ENCODE peak calls at places on chromosome 17, in four cellular contexts. X, U, I and R are unnamed samples.

GRCh38 chr17:59221159-59221847 is 992 bp downstream of the GDPD1 start:
- DNase-seq in X (peak), U (no peak), I (no peak), R (peak)

GRCh38 chr17:57527437-57528083 is 217.5 kb downstream of the CCDC182 start:
- DNase-seq in X (no peak), U (no peak), I (no peak), R (no peak)

GRCh38 chr17:44464037-44464436 is 39.2 kb downstream of the GPATCH8 start:
- DNase-seq in X (no peak), U (no peak), I (no peak), R (no peak)

GRCh38 chr17:50133028-50133768 is 3.2 kb upstream of the SAMD14 start:
- DNase-seq in X (no peak), U (peak), I (no peak), R (no peak)

GRCh38 chr17:45648642-45649041 is 135.5 kb upstream of the CRHR1 start:
- DNase-seq in X (peak), U (no peak), I (peak), R (peak)

GRCh38 chr17:27674335-27674734 is 43.3 kb downstream of the LGALS9 start:
- DNase-seq in X (no peak), U (no peak), I (no peak), R (no peak)

GRCh38 chr17:81097943-81098308 is 63.0 kb downstream of the BAIAP2 start:
- DNase-seq in X (peak), U (peak), I (no peak), R (no peak)

GRCh38 chr17:6374761-6375312 is 60.1 kb downstream of the AIPL1 start:
- DNase-seq in X (peak), U (no peak), I (peak), R (no peak)

GRCh38 chr17:40598928-40599627 is 33.8 kb upstream of the CCR7 start:
- DNase-seq in X (no peak), U (no peak), I (no peak), R (no peak)

GRCh38 chr17:57876023-57876865 is 26.4 kb upstream of the MRPS23 start:
- DNase-seq in X (no peak), U (no peak), I (no peak), R (no peak)

GRCh38 chr17:40412880-40413279 is 4.8 kb downstream of the TOP2A start:
- DNase-seq in X (no peak), U (no peak), I (no peak), R (no peak)

GRCh38 chr17:27384721-27385120 is 71.5 kb upstream of the KSR1 start:
- DNase-seq in X (no peak), U (no peak), I (no peak), R (no peak)

GRCh38 chr17:74641224-74641948 is 17.8 kb upstream of the CD300E start:
- DNase-seq in X (no peak), U (no peak), I (no peak), R (no peak)

GRCh38 chr17:81306898-81307510 is 11.9 kb upstream of the SLC38A10 start:
- DNase-seq in X (no peak), U (no peak), I (no peak), R (no peak)

GRCh38 chr17:67151717-67152116 is 93.3 kb downstream of the HELZ start:
- DNase-seq in X (no peak), U (no peak), I (no peak), R (no peak)

GRCh38 chr17:80751460-80752368 is 207.1 kb downstream of the RPTOR start:
- DNase-seq in X (no peak), U (peak), I (no peak), R (no peak)

GRCh38 chr17:67993998-67994361 is 2.3 kb downstream of the C17orf58 start:
- DNase-seq in X (no peak), U (peak), I (no peak), R (peak)

GRCh38 chr17:48187867-48188608 is 80.5 kb downstream of the SNX11 start:
- DNase-seq in X (no peak), U (no peak), I (no peak), R (no peak)

GRCh38 chr17:39408360-39408759 is 6.9 kb upstream of the FBXL20 start:
- DNase-seq in X (no peak), U (no peak), I (no peak), R (no peak)

GRCh38 chr17:29241015-29241963 is 5.4 kb upstream of the CRYBA1 start:
- DNase-seq in X (no peak), U (peak), I (peak), R (no peak)

GRCh38 chr17:28684963-28685362 is 23.0 kb downstream of the SUPT6H start:
- DNase-seq in X (no peak), U (peak), I (no peak), R (no peak)

GRCh38 chr17:81208651-81209050 is 14.1 kb downstream of the CEP131 start:
- DNase-seq in X (no peak), U (no peak), I (no peak), R (no peak)

GRCh38 chr17:69820881-69821473 is 254.0 kb upstream of the KCNJ16 start:
- DNase-seq in X (no peak), U (no peak), I (no peak), R (no peak)

GRCh38 chr17:19714542-19715411 is 1.6 kb downstream of the SLC47A2 start:
- DNase-seq in X (no peak), U (no peak), I (no peak), R (no peak)

GRCh38 chr17:4140125-4140524 is 2.7 kb downstream of the ZZEF1 start:
- DNase-seq in X (no peak), U (no peak), I (no peak), R (no peak)

GRCh38 chr17:4147751-4148310 is 4.8 kb downstream of the CYB5D2 start:
- DNase-seq in X (no peak), U (no peak), I (no peak), R (no peak)

GRCh38 chr17:4144411-4144747 is 1.4 kb downstream of the CYB5D2 start:
- DNase-seq in X (no peak), U (no peak), I (no peak), R (no peak)

GRCh38 chr17:4143563-4144410 is 790 bp downstream of the CYB5D2 start:
- DNase-seq in X (peak), U (peak), I (peak), R (peak)

DNA sequence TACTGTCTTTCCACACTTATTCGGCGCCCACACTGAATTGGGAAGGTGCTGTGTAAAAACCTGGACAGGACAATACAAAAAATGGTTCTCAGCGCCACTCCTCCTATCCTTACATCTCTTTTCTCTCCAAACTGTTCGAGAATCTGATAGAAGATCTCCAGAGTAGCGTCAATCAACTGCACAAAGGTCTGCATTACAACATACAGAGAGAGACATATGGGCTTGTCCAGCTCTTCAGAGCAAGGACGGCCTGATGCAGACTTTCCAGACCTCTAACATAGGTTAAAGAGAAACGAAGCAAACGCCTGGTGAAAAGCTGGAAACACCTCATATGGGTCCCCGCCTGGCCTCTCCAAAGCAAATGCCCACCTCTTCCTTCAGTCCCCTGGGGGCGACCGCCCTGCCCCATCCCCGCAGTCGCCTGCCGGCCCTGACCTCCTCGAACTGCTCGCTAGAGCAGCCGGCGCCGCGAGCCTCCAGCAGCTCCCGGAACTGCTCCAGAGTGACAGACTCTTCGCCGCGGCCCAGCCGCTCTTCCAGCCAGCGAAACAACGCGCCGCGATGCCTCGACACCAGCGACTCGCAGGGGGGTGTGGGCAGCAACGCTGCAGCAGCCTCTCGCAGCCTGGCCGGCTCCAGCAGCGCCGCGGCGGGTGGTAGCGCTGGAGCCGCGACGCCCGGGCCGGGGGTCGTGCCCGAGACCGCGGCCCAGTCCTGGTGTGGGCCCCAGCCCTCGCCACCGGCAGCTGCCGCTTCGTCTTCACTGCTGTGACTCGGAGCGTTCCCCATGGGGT is 526 bp downstream of the ZZEF1 start:
- DNase-seq in X (no peak), U (peak), I (peak), R (peak)
- TF ChIP-seq ELF4 in X (no peak), U (no peak), I (no peak), R (no peak)

GRCh38 chr17:62902573-62903229 is 63.3 kb upstream of the TANC2 start:
- DNase-seq in X (no peak), U (no peak), I (no peak), R (no peak)
- TF ChIP-seq ELF4 in X (no peak), U (no peak), I (no peak), R (no peak)

DNA sequence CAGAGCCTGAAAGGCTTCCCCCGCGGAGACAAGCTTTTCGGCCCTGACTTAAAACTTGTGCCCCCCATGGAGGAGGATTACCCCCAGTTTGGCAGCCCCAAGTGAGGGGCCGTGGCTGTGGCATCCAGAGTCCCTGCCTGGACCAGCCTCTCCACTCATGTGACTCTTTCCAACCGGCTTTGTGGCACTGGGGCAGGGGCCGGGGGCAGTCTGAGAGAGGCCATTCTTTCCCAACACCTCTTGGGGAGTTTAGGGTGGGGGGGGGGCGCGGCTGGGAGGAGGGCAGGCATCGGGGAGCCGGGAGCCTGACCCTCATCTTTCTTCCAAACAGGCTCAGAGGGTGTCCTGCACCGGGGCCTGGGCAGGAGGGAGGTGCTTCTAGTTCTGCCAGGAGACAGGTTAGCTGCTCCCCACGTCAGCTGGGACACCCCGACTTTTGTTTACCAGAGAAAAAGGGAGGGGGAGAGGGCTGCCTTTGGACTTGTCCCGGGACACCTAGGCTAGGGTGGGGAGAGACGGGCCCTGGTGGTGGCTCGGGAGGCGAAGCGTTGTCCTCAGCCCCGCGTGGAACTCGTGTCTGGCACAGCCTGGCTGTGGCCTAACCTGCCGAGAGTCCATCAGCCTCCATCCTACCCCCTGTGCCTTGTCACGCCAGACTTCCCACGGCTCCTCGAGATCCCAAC is 7.3 kb upstream of the SERPINF1 start:
- DNase-seq in X (no peak), U (no peak), I (no peak), R (no peak)
- TF ChIP-seq ELF4 in X (no peak), U (no peak), I (no peak), R (no peak)

DNA sequence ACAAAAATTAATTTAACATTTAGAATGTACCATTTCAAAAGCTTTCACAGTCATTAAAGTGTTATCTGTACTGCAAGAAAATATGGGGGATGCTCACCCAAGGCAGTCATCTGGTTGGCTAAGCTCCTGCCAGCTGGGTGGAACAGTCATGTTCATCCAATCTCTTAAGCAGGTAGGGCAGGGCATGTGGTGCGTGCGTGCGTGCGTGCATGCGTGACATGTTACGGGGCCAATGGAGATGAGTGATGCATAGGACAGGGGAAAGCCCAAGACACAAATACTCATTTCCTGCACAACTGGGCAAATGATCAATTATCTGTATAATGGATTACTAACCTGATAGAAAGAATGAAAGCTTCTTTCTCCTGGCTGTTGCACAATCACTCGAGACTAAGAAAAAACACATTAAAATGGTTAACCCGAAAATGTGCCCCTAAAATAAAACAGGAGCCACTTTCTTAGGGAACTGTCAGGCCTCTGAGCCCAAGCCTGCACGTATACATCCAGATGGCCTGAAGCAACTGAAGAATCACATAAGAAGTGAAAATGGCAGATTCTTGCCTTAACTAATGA is 104.4 kb downstream of the MYO1D start:
- DNase-seq in X (no peak), U (no peak), I (no peak), R (no peak)
- TF ChIP-seq ELF4 in X (no peak), U (no peak), I (no peak), R (no peak)